ENCODE peak calls at places on chromosomes 4 and X, in five cellular contexts. J is WERI-Rb-1, L is psoas muscle, F is heart right ventricle, B is PC-3. K is an unnamed sample.

GRCh38 chr4:153535735-153536494 is 69.8 kb downstream of the TMEM131L start:
- DNase-seq in J (no peak), L (no peak), F (no peak), B (no peak), K (peak; percentile 70)

GRCh38 chr4:123244233-123244632 is 152.4 kb upstream of the SPRY1 start:
- DNase-seq in J (no peak), L (peak; percentile 58), F (peak; percentile 51), B (no peak), K (no peak)

GRCh38 chrX:97897998-97898397 is 1014.3 kb downstream of the RPA4 start:
- DNase-seq in J (no peak), L (no peak), F (no peak), B (no peak), K (no peak)

GRCh38 chr4:4856071-4857000 is 3.1 kb upstream of the MSX1 start:
- DNase-seq in J (no peak), L (peak; percentile 19), F (no peak), B (peak; percentile 34), K (peak; percentile 84)

GRCh38 chr4:35649784-35650183 is 594.5 kb downstream of the ARAP2 start:
- DNase-seq in J (no peak), L (no peak), F (no peak), B (no peak), K (no peak)

GRCh38 chrX:153799326-153799725 is 4.9 kb downstream of the SSR4 start:
- DNase-seq in J (no peak), L (no peak), F (no peak), B (no peak), K (no peak)

GRCh38 chr4:152535236-152535902 is 523 bp downstream of the FBXW7 start:
- DNase-seq in J (no peak), L (no peak), F (no peak), B (no peak), K (no peak)

GRCh38 chr4:168981460-168981859 is 28.6 kb downstream of the CBR4 start:
- DNase-seq in J (no peak), L (no peak), F (no peak), B (peak; percentile 46), K (no peak)

GRCh38 chrX:131816551-131817136 is 206.5 kb upstream of the STK26 start:
- DNase-seq in J (peak; percentile 59), L (peak; percentile 65), F (no peak), B (peak; percentile 83), K (no peak)

GRCh38 chr4:6641164-6641970 is 882 bp downstream of the MRFAP1 start:
- DNase-seq in J (peak; percentile 35), L (peak; percentile 78), F (peak; percentile 32), B (peak; percentile 13), K (peak; percentile 64)

GRCh38 chr4:120071192-120071795 is 4.6 kb upstream of the MAD2L1 start:
- DNase-seq in J (peak; percentile 57), L (no peak), F (no peak), B (peak; percentile 70), K (peak; percentile 49)

GRCh38 chr4:138223191-138223910 is 18.8 kb downstream of the SLC7A11 start:
- DNase-seq in J (no peak), L (no peak), F (no peak), B (no peak), K (no peak)

GRCh38 chr4:112102875-112103370 is 42.3 kb upstream of the FAM241A start:
- DNase-seq in J (no peak), L (no peak), F (no peak), B (no peak), K (no peak)

GRCh38 chrX:136534131-136534530 is 2.1 kb downstream of the VGLL1 start:
- DNase-seq in J (no peak), L (no peak), F (no peak), B (no peak), K (no peak)

GRCh38 chr4:101418055-101418454 is 70.7 kb upstream of the PPP3CA start:
- DNase-seq in J (no peak), L (no peak), F (no peak), B (no peak), K (no peak)

GRCh38 chr4:99885063-99885664 is 9.1 kb downstream of the LAMTOR3 start:
- DNase-seq in J (peak; percentile 23), L (no peak), F (no peak), B (peak; percentile 54), K (peak; percentile 49)

GRCh38 chr4:153612878-153613277 is 71.2 kb upstream of the TLR2 start:
- DNase-seq in J (no peak), L (no peak), F (no peak), B (no peak), K (no peak)

GRCh38 chrX:45952030-45952429 is 593.2 kb downstream of the ZNF674 start:
- DNase-seq in J (no peak), L (no peak), F (no peak), B (peak; percentile 22), K (peak; percentile 59)

GRCh38 chr4:170017252-170017651 is 8.9 kb downstream of the MFAP3L start:
- DNase-seq in J (no peak), L (no peak), F (no peak), B (no peak), K (no peak)

GRCh38 chr4:94934201-94934600 is 176.4 kb downstream of the BMPR1B start:
- DNase-seq in J (no peak), L (no peak), F (no peak), B (peak; percentile 47), K (no peak)

GRCh38 chr4:10023050-10023419 is 1.7 kb upstream of the SLC2A9 start:
- DNase-seq in J (no peak), L (no peak), F (no peak), B (no peak), K (peak; percentile 26)

GRCh38 chrX:15643786-15644559 is 20.6 kb downstream of the CLTRN start:
- DNase-seq in J (no peak), L (no peak), F (no peak), B (no peak), K (no peak)

DNA sequence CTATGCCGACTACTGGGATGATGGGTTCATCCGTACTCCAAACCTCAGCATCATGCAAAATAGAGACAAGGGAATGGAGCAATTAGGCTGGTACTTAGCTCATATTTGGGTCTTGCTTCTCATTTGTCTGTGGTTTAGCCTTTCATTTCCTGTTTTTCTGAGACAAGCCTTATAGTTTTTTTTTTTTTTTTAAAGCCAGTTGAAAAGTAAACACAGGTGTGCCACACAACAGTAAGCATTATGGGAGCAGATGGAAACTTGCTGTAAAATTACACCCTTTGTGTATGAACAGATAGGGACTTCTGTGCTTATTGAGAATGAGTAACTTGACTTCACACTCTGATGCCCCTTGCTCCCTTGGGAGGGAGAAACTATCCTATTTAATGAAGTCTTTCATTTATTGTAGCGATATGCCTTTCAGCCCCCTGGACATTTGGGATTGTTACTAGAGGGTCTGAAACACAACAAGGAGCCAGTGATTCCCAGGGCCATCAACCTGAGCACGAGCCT is 13.7 kb downstream of the RASSF6 start:
- DNase-seq in J (no peak), L (no peak), F (no peak), B (peak; percentile 64), K (no peak)
- H3K27ac ChIP-seq in J (no peak overlapping the region), L (no peak overlapping the region), F (no peak overlapping the region), B (peak overlapping the region; percentile 51), K (no peak overlapping the region)

DNA sequence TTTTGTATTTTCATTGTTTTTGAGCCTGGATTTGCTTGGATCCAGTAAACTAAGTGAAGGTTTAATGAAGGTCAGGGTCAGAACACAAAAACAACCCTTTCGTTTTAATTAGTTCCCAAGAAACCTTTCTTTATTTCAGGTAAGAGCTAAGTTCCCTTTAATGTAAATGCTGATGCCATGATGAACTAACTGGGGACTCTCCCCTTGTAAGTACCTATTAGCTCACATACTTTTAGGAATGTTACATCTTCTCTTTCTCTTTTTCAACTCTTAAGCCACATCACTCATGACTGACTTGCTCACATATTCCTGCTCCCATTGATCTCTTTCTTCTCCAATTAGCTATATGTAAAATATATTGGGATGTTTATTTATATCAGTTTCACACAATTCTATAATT is 673.1 kb upstream of the CPEB2 start:
- DNase-seq in J (no peak), L (no peak), F (no peak), B (no peak), K (no peak)
- H3K4me3 ChIP-seq in J (no peak overlapping the region), L (no peak overlapping the region), F (no peak overlapping the region), B (no peak overlapping the region), K (no peak overlapping the region)

GRCh38 chr4:109827672-109828071 is at the start of gene RRH:
- DNase-seq in J (no peak), L (no peak), F (no peak), B (no peak), K (no peak)

GRCh38 chr4:109821186-109821585 is 5.6 kb downstream of the GAR1 start:
- DNase-seq in J (no peak), L (no peak), F (no peak), B (no peak), K (no peak)

DNA sequence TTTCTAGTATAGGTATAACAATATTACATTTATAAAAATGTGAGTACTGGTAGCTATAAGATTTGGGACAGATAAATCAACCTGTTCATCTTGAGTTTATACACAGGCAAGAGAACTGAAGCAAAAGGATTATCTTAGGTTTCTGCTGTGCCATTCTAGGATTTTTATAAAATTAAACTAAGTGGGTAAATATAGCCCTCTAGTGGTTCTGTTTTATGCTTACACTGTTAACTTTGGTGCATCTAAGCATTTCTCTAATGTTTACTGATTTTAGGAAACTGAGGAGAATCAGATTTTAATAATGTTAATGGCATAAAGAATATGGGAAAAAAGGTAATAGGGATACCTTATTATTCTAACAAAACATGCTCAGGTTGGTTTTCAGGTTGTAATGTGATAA is 1.1 kb upstream of the RRH start:
- DNase-seq in J (no peak), L (no peak), F (no peak), B (peak; percentile 32), K (no peak)
- TF ChIP-seq CTCF in J (peak; percentile 8), L (peak; percentile 53), F (peak; percentile 25), B (peak; percentile 68), K (peak; percentile 75)

GRCh38 chr4:65971686-65972085 is 301.4 kb upstream of the EPHA5 start:
- DNase-seq in J (no peak), L (no peak), F (no peak), B (no peak), K (no peak)

GRCh38 chr4:65976287-65976686 is 306.0 kb upstream of the EPHA5 start:
- DNase-seq in J (no peak), L (no peak), F (no peak), B (no peak), K (no peak)
- H3K27ac ChIP-seq in J (no peak overlapping the region), L (no peak overlapping the region), F (no peak overlapping the region), B (no peak overlapping the region), K (no peak overlapping the region)

DNA sequence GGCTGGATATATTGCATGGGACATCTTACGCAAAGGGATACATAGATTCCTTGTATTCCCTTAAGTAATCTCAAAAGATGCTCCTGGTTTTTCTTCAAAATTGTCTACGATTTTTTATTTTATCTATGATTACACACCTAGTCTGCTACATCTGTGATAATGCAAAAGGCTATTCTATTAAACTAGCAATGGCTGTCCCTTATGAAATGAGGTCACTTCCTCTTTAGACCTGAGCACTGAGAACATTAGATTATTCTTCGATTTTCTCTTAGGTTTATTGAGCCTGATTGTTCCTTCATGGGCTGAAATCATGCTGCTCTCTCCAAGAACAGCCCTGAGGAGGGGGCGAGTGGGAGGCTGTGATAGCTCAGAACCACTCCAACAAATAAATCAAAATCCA is 126.8 kb upstream of the ENPP6 start:
- DNase-seq in J (no peak), L (no peak), F (no peak), B (no peak), K (no peak)
- H3K4me3 ChIP-seq in J (no peak overlapping the region), L (no peak overlapping the region), F (no peak overlapping the region), B (no peak overlapping the region), K (no peak overlapping the region)

GRCh38 chrX:27555514-27555913 is 34.6 kb upstream of the DCAF8L2 start:
- DNase-seq in J (no peak), L (no peak), F (no peak), B (peak; percentile 67), K (no peak)
- TF ChIP-seq CTCF in J (peak; percentile 50), L (peak; percentile 15), F (peak; percentile 9), B (peak; percentile 66), K (peak; percentile 78)

K was measured in endodermal cell.